ENCODE peak calls at places on chromosomes 13 and 19, in eight cellular contexts. D is CD8-positive, alpha-beta T cell; C is BJ; K is fibroblast of villous mesenchyme; B is heart right ventricle; U is coronary artery; Y is cardiac fibroblast; L is right cardiac atrium. F is an unnamed sample.

GRCh38 chr13:41313117-41313516 is 2.0 kb downstream of the NAA16 start:
- DNase-seq in D (no peak), C (no peak), K (no peak), B (no peak), U (no peak), Y (no peak), L (no peak), F (no peak)

GRCh38 chr19:9791552-9792181 is 23.1 kb upstream of the ZNF846 start:
- DNase-seq in D (peak), C (peak), K (peak), B (peak), U (peak), Y (peak), L (peak), F (peak)

GRCh38 chr19:45492627-45493470 is 4.0 kb downstream of the RTN2 start:
- DNase-seq in D (no peak), C (peak), K (peak), B (peak), U (no peak), Y (peak), L (peak), F (peak)

GRCh38 chr13:51581148-51581820 is 3.0 kb upstream of the WDFY2 start:
- DNase-seq in D (no peak), C (no peak), K (no peak), B (no peak), U (no peak), Y (no peak), L (no peak), F (no peak)

GRCh38 chr13:31485651-31486051 is 253.7 kb upstream of the RXFP2 start:
- DNase-seq in D (no peak), C (no peak), K (peak), B (no peak), U (no peak), Y (peak), L (no peak), F (no peak)

GRCh38 chr19:15532779-15533521 is 24.6 kb downstream of the CYP4F22 start:
- DNase-seq in D (no peak), C (no peak), K (peak), B (no peak), U (no peak), Y (peak), L (no peak), F (no peak)

GRCh38 chr13:64471916-64472315 is 2758.2 kb downstream of the PCDH9 start:
- DNase-seq in D (no peak), C (no peak), K (peak), B (no peak), U (no peak), Y (peak), L (no peak), F (no peak)

GRCh38 chr13:20828540-20829364 is 55.0 kb upstream of the EEF1AKMT1 start:
- DNase-seq in D (peak), C (no peak), K (peak), B (no peak), U (no peak), Y (peak), L (no peak), F (peak)

GRCh38 chr13:45811891-45812583 is 39.5 kb downstream of the SIAH3 start:
- DNase-seq in D (no peak), C (no peak), K (no peak), B (no peak), U (peak), Y (no peak), L (no peak), F (no peak)

GRCh38 chr13:97282705-97283104 is 60.6 kb downstream of the MBNL2 start:
- DNase-seq in D (no peak), C (no peak), K (no peak), B (no peak), U (no peak), Y (no peak), L (no peak), F (no peak)

GRCh38 chr19:6103217-6103644 is 7.1 kb downstream of the RFX2 start:
- DNase-seq in D (no peak), C (peak), K (peak), B (peak), U (peak), Y (peak), L (peak), F (no peak)

GRCh38 chr13:28526876-28527275 is 31.9 kb upstream of the FLT1 start:
- DNase-seq in D (no peak), C (no peak), K (no peak), B (no peak), U (no peak), Y (no peak), L (no peak), F (no peak)

GRCh38 chr19:44662686-44663085 is 8.6 kb upstream of the CEACAM19 start:
- DNase-seq in D (no peak), C (no peak), K (peak), B (no peak), U (no peak), Y (no peak), L (no peak), F (no peak)

GRCh38 chr19:46416077-46416709 is 2.8 kb upstream of the CCDC8 start:
- DNase-seq in D (no peak), C (peak), K (peak), B (peak), U (peak), Y (peak), L (peak), F (peak)

GRCh38 chr19:35756373-35757230 is at the start of gene HSPB6:
- DNase-seq in D (no peak), C (no peak), K (peak), B (peak), U (peak), Y (peak), L (peak), F (no peak)

GRCh38 chr19:51354103-51354741 is 12.0 kb downstream of the ETFB start:
- DNase-seq in D (no peak), C (no peak), K (no peak), B (no peak), U (no peak), Y (no peak), L (no peak), F (peak)

GRCh38 chr13:78100481-78100880 is 181.8 kb upstream of the EDNRB start:
- DNase-seq in D (no peak), C (no peak), K (no peak), B (no peak), U (no peak), Y (peak), L (no peak), F (no peak)

GRCh38 chr13:97724450-97724849 is 229.0 kb upstream of the IPO5 start:
- DNase-seq in D (no peak), C (no peak), K (no peak), B (no peak), U (no peak), Y (no peak), L (no peak), F (no peak)

GRCh38 chr13:44068169-44068568 is 188.5 kb downstream of the LACC1 start:
- DNase-seq in D (no peak), C (no peak), K (no peak), B (no peak), U (no peak), Y (peak), L (no peak), F (no peak)

GRCh38 chr19:29467824-29468401 is 57.9 kb upstream of the VSTM2B start:
- DNase-seq in D (no peak), C (no peak), K (no peak), B (no peak), U (no peak), Y (peak), L (no peak), F (peak)

GRCh38 chr19:18697680-18698079 is 14.2 kb downstream of the CRTC1 start:
- DNase-seq in D (no peak), C (no peak), K (no peak), B (no peak), U (no peak), Y (no peak), L (peak), F (no peak)

GRCh38 chr13:110319774-110320509 is 12.9 kb downstream of the COL4A2 start:
- DNase-seq in D (no peak), C (peak), K (peak), B (no peak), U (peak), Y (peak), L (no peak), F (no peak)

GRCh38 chr19:17209126-17210036 is 5.8 kb upstream of the USE1 start:
- DNase-seq in D (peak), C (no peak), K (peak), B (no peak), U (no peak), Y (peak), L (peak), F (peak)

GRCh38 chr13:110225609-110226008 is 81.3 kb downstream of the COL4A1 start:
- DNase-seq in D (no peak), C (no peak), K (no peak), B (no peak), U (no peak), Y (no peak), L (no peak), F (no peak)

GRCh38 chr13:20360041-20360491 is 127.9 kb upstream of the GJB6 start:
- DNase-seq in D (no peak), C (no peak), K (no peak), B (no peak), U (no peak), Y (peak), L (no peak), F (no peak)

GRCh38 chr19:401836-402535 is 7.0 kb downstream of the C2CD4C start:
- DNase-seq in D (no peak), C (no peak), K (no peak), B (peak), U (no peak), Y (no peak), L (peak), F (peak)

GRCh38 chr13:77009011-77009410 is 17.1 kb downstream of the CLN5 start:
- DNase-seq in D (no peak), C (no peak), K (no peak), B (no peak), U (no peak), Y (no peak), L (no peak), F (no peak)

GRCh38 chr13:109785892-109786450 is 412 bp downstream of the IRS2 start:
- DNase-seq in D (no peak), C (no peak), K (no peak), B (peak), U (no peak), Y (no peak), L (no peak), F (no peak)

GRCh38 chr13:21033224-21033855 is 28.0 kb downstream of the LATS2 start:
- DNase-seq in D (no peak), C (peak), K (peak), B (no peak), U (no peak), Y (peak), L (peak), F (no peak)

DNA sequence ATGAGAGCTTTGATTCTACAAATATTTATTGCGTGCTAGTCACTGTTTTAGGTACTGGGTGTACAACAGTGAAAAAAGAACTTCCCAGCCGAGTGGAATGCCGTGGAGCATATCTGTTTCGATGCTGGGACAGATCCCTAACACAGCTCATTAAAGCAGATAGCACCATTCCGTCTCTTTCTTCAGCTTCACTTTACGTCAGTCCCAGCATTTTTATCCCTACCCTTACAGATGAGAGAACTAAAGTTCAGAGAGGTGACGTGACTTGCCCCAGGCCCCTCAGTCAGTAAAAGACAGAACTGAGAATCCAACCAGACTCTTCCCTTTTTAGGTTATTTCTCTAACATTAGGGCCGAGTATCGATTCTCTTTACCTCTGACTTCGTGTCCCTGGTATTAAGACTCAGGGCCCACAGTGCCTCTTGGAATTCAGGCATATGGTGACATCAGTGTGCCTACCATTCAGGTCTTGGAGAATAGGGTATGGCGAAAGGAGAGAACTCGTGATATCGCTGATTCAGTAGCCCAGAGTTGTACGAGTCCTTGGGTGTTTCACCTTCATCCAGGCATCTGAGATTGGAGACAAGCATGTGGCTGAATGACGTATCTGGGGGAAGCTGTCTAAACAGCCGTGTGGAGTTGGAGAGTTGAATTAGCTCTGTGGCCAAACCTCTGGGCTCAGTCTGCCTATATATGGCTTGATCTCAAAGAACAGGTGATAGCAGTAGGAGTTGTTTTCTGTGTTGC is 27.1 kb downstream of the ACTN4 start:
- DNase-seq in D (no peak), C (no peak), K (peak), B (no peak), U (no peak), Y (peak), L (peak), F (no peak)
- H3K4me3 ChIP-seq in D (no peak), C (no peak), K (no peak), B (no peak), U (peak), Y (no peak), L (no peak), F (no peak)

GRCh38 chr19:31559494-31559893 is 210.3 kb upstream of the TSHZ3 start:
- DNase-seq in D (no peak), C (no peak), K (no peak), B (no peak), U (no peak), Y (no peak), L (no peak), F (no peak)
- H3K4me3 ChIP-seq in D (no peak), C (no peak), K (no peak), B (no peak), U (no peak), Y (no peak), L (no peak), F (no peak)

GRCh38 chr19:38838986-38839761 is 7.6 kb upstream of the ECH1 start:
- DNase-seq in D (no peak), C (no peak), K (no peak), B (no peak), U (no peak), Y (no peak), L (no peak), F (no peak)
- H3K4me3 ChIP-seq in D (no peak), C (no peak), K (no peak), B (no peak), U (no peak), Y (no peak), L (no peak), F (no peak)

DNA sequence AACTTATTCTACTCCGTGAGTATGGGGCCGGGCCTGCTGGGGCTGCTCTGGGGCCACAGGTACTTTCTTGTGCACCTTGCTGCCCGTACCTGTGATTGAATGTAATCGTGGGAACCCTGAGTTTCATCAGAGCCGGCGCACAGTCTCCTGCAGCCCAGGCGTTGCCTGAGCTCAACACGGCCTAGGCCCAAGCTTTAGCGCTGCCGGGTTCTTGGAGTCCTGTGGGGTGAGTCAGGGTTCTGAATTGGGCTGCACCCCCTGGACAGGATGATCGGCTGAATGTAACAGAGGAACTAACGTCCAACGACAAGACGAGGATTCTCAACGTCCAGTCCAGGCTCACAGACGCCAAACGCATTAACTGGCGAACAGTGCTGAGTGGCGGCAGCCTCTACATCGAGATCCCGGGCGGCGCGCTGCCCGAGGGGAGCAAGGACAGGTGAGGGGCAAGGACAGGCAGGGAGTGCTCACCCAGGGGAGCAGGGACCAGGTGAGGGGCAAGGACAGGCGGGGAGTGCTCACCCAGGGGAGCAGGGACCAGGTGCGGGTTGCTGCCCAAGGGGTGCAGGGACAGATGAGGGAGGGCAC is 10.4 kb downstream of the PEAK3 start:
- DNase-seq in D (no peak), C (no peak), K (peak), B (no peak), U (no peak), Y (peak), L (no peak), F (no peak)
- H3K4me3 ChIP-seq in D (peak), C (peak), K (peak), B (peak), U (peak), Y (peak), L (peak), F (peak)

GRCh38 chr19:11422163-11423068 is 3.3 kb upstream of the RGL3 start:
- DNase-seq in D (peak), C (peak), K (peak), B (peak), U (peak), Y (peak), L (peak), F (peak)

GRCh38 chr19:11421607-11422098 is 2.5 kb upstream of the RGL3 start:
- DNase-seq in D (peak), C (no peak), K (no peak), B (peak), U (no peak), Y (no peak), L (peak), F (peak)

GRCh38 chr19:11423164-11423803 is 4.2 kb upstream of the RGL3 start:
- DNase-seq in D (no peak), C (no peak), K (no peak), B (no peak), U (no peak), Y (no peak), L (peak), F (no peak)

GRCh38 chr19:11420429-11420893 is 1.3 kb upstream of the RGL3 start:
- DNase-seq in D (no peak), C (no peak), K (peak), B (peak), U (no peak), Y (peak), L (peak), F (no peak)

GRCh38 chr19:11420894-11421606 is 1.9 kb upstream of the RGL3 start:
- DNase-seq in D (no peak), C (no peak), K (no peak), B (peak), U (no peak), Y (no peak), L (peak), F (no peak)
- H3K4me3 ChIP-seq in D (no peak), C (peak), K (peak), B (peak), U (peak), Y (peak), L (peak), F (no peak)

DNA sequence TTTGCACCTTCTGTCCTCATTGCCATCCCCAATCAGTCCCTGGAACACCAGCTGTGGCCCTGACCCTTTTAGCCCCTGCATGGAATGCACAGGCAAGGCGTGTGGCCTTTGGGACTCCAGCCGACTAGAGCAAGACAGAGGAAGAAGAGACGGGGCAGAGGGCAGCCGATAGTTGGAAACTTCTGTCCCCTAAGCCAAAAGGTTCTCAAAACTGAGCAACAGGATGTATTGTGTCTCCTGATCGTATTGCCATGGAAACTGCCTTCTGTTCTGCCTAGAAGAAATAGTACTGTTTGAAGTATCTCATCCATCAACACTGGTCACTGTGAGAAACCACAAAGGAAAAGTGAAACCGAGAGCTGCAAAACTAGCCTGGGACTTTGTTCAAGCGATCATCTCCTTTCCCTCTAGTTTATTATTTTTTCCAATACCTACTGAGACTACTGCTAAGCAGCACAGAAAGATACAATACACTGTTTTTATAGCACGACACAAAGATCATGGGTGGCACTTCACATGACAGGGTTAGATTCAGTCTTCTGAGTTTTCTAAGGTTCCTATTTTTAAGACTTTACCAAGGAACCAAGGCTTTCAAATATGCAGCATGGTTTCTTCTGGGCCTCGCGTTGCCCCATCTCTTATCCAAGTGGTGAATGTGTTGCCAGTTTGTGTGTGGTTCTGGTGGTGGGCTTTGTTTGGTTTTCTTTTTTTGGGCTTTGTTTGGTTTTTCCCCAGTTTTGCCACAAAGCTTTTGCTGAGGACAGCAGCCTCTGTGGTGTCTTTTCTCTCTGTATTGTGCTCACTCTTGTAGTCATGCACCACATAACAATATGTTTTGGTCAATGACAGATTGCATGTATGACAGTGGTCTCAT is 49.3 kb upstream of the GPR183 start:
- DNase-seq in D (peak), C (no peak), K (peak), B (peak), U (no peak), Y (peak), L (peak), F (no peak)
- H3K4me3 ChIP-seq in D (peak), C (no peak), K (peak), B (no peak), U (peak), Y (no peak), L (peak), F (no peak)

F was measured in WERI-Rb-1.